ENCODE peak calls at places on chromosomes 7 and 10, in six cellular contexts. V is tibial artery, N is endothelial cell, S is stomach, G is GM10248, M is fibroblast of lung. H is an unnamed sample.

GRCh38 chr7:14759785-14760184 is 142.8 kb downstream of the DGKB start:
- DNase-seq in V (no peak), N (no peak), S (no peak), M (peak; percentile 10), G (no peak), H (no peak)

GRCh38 chr10:59332581-59332980 is 29.8 kb downstream of the FAM13C start:
- DNase-seq in S (no peak), N (no peak), M (no peak), V (no peak), G (no peak), H (no peak)

GRCh38 chr10:50398383-50398782 is 147.1 kb upstream of the ASAH2 start:
- DNase-seq in S (no peak), V (no peak), N (no peak), G (no peak), M (peak; percentile 56), H (no peak)

GRCh38 chr10:93090619-93091018 is 16.9 kb downstream of the CYP26A1 start:
- DNase-seq in S (no peak), G (no peak), M (no peak), N (no peak), V (no peak), H (no peak)

GRCh38 chr10:133007360-133007858 is 65.0 kb upstream of the CFAP46 start:
- DNase-seq in V (no peak), M (no peak), N (no peak), G (no peak), S (no peak), H (no peak)

GRCh38 chr7:159253657-159254056 is 109.0 kb upstream of the VIPR2 start:
- DNase-seq in G (no peak), M (no peak), S (no peak), V (no peak), N (no peak), H (no peak)

GRCh38 chr10:20622522-20623270 is 274.4 kb downstream of the NEBL start:
- DNase-seq in N (no peak), G (no peak), V (no peak), M (peak; percentile 65), S (no peak), H (no peak)

GRCh38 chr10:7527468-7527867 is 116.6 kb upstream of the SFMBT2 start:
- DNase-seq in M (no peak), V (no peak), S (no peak), N (no peak), G (no peak), H (no peak)

GRCh38 chr10:60387531-60387930 is 2.1 kb downstream of the ANK3 start:
- DNase-seq in G (no peak), M (no peak), N (no peak), V (no peak), S (no peak), H (no peak)

GRCh38 chr10:72292223-72292691 is 18.5 kb downstream of the DDIT4 start:
- DNase-seq in G (no peak), S (peak; percentile 52), N (no peak), V (no peak), M (peak; percentile 45), H (peak; percentile 88)

GRCh38 chr7:46311951-46312350 is 390.9 kb upstream of the IGFBP3 start:
- DNase-seq in G (no peak), M (no peak), V (no peak), S (no peak), N (no peak), H (no peak)

GRCh38 chr10:21195149-21195731 is 298.1 kb upstream of the NEBL start:
- DNase-seq in S (no peak), N (no peak), V (no peak), M (no peak), G (no peak), H (no peak)

GRCh38 chr7:7932553-7932952 is 36.0 kb upstream of the GLCCI1 start:
- DNase-seq in M (no peak), S (no peak), N (no peak), V (no peak), G (no peak), H (no peak)

GRCh38 chr10:8431511-8431910 is 377.0 kb downstream of the GATA3 start:
- DNase-seq in G (no peak), V (no peak), M (peak; percentile 11), S (no peak), N (no peak), H (no peak)

GRCh38 chr10:128000660-128001059 is 93.8 kb downstream of the PTPRE start:
- DNase-seq in N (no peak), S (no peak), V (no peak), G (no peak), M (peak; percentile 65), H (no peak)

GRCh38 chr7:2487586-2488271 is 11.5 kb upstream of the GRIFIN start:
- DNase-seq in M (no peak), N (no peak), G (no peak), S (no peak), V (peak; percentile 89), H (no peak)

GRCh38 chr7:141619745-141620144 is 68.5 kb downstream of the AGK start:
- DNase-seq in V (no peak), G (no peak), S (no peak), M (no peak), N (no peak), H (no peak)

GRCh38 chr10:89374716-89375115 is 3.1 kb upstream of the IFIT1B start:
- DNase-seq in V (no peak), N (no peak), M (peak; percentile 13), S (no peak), G (no peak), H (no peak)

GRCh38 chr10:128078136-128078969 is 47.9 kb downstream of the MKI67 start:
- DNase-seq in M (peak; percentile 13), G (peak; percentile 74), S (no peak), N (peak; percentile 67), V (no peak), H (peak; percentile 57)

GRCh38 chr7:115094163-115094562 is 172.3 kb downstream of the MDFIC start:
- DNase-seq in G (no peak), V (no peak), S (no peak), N (no peak), M (no peak), H (no peak)

GRCh38 chr7:145036592-145037386 is 200.9 kb upstream of the TPK1 start:
- DNase-seq in S (no peak), G (peak; percentile 15), V (no peak), M (peak; percentile 2), N (peak; percentile 60), H (peak; percentile 51)

GRCh38 chr7:37081436-37081835 is 357.1 kb upstream of the AOAH start:
- DNase-seq in G (no peak), S (peak; percentile 50), V (no peak), N (no peak), M (no peak), H (peak; percentile 60)

GRCh38 chr7:129825005-129825553 is 127.7 kb downstream of the UBE2H start:
- DNase-seq in N (peak; percentile 60), S (no peak), V (peak; percentile 82), M (peak; percentile 52), G (peak; percentile 53), H (peak; percentile 60)
- TF ChIP-seq CTCF in N (no peak), S (no peak), V (no peak), M (peak; percentile 13), G (no peak), H (no peak)

DNA sequence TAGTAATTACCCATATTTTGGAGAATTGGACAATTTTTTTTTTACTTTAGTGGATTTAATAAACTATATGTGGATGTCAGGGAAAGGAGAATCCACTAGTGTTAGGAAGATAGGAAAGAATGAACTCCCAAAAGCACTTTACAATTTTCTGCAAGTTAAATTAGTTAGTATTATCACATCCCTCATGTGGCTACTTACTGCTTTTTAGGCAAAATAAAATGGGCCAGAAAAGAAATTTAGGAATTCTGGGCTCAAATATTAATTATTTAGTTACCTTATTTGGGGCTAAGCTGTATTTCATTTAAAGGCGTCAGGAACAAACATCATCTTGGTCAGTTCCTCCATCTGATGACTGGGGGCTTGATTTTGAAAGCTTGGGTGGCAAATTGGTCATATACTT is 4.8 kb upstream of the CUX1 start:
- DNase-seq in N (no peak), M (no peak), S (no peak), G (no peak), V (no peak), H (no peak)
- TF ChIP-seq CTCF in N (no peak), M (no peak), S (no peak), G (no peak), V (no peak), H (no peak)

GRCh38 chr7:127578036-127578684 is 7.2 kb downstream of the GCC1 start:
- DNase-seq in V (no peak), N (no peak), G (no peak), S (no peak), M (peak; percentile 29), H (no peak)
- TF ChIP-seq CTCF in V (no peak), N (no peak), G (peak; percentile 34), S (no peak), M (peak; percentile 28), H (no peak)

DNA sequence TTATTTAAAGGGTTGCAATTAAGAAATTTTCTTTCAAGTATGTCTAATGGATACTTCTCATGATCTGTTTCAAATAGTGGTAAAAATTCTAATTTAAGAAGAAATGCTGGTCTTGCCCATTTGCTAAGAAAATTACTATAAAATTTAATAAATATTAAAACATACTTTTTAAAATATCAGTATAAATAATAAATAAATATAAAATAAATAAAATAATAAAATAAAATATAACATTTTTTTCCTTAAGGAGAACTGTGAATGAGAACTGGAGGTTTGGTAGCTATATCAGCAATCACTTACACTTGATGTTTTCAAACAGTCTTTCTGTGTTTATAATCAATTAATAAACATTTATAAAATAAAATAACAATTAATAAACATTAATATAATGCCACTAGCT is 266.1 kb downstream of the HGF start:
- DNase-seq in S (no peak), M (no peak), G (no peak), N (no peak), V (no peak), H (no peak)
- TF ChIP-seq CTCF in S (no peak), M (no peak), G (no peak), N (no peak), V (no peak), H (no peak)

GRCh38 chr7:47948096-47948790 is at the start of gene PKD1L1:
- DNase-seq in G (no peak), S (no peak), M (peak; percentile 41), V (no peak), N (no peak), H (no peak)

GRCh38 chr7:47952224-47952623 is 4.0 kb upstream of the PKD1L1 start:
- DNase-seq in V (no peak), M (no peak), N (no peak), S (no peak), G (no peak), H (no peak)

GRCh38 chr7:47951374-47951773 is 3.1 kb upstream of the PKD1L1 start:
- DNase-seq in S (no peak), M (no peak), N (no peak), V (no peak), G (no peak), H (no peak)

GRCh38 chr7:47949703-47950102 is 1.4 kb upstream of the PKD1L1 start:
- DNase-seq in M (no peak), G (no peak), S (no peak), N (no peak), V (no peak), H (no peak)

DNA sequence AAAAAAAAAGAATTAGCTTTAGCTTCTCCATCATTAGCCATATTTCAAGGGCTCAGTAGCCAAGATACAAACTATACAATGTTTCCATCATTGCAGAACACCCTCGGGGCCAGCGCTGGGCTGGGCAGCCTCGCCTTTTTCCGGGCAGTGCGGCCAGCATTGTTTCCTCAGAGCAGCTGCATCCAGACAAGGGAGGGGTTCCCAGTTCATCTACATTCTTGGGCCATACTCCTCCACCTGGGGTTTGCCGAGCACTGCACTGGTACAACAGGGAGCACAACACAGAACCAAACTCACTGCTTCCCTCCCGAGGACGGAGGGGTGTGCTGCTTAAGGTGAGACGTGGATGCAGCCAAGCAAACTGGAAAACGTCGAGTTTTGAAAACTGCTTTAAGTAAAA is 2.4 kb upstream of the PKD1L1 start:
- DNase-seq in N (no peak), V (no peak), M (no peak), G (no peak), S (peak; percentile 45), H (no peak)
- TF ChIP-seq CTCF in N (no peak), V (no peak), M (no peak), G (no peak), S (no peak), H (no peak)

H was measured in activated CD8-positive, alpha-beta T cell treated with anti-CD3 and anti-CD28 coated beads for 36 hours.